ENCODE peak calls at places on chromosome 14, in eight cellular contexts. R, L, B, J, E, P, C and V are unnamed samples. For H3K4me1, the result is how much of the 10 kb centered on the place peaks cover.

GRCh38 chr14:38208825-38209562 is 1.3 kb downstream of the SSTR1 start:
- DNase-seq in R (no peak), L (peak), B (no peak), J (peak), E (no peak), P (peak), C (no peak), V (no peak)

GRCh38 chr14:59044707-59045106 is 143.8 kb upstream of the DAAM1 start:
- DNase-seq in R (no peak), L (no peak), B (no peak), J (no peak), E (no peak), P (no peak), C (no peak), V (no peak)

GRCh38 chr14:100824946-100825690 is 800 bp upstream of the MEG3 start:
- DNase-seq in R (no peak), L (no peak), B (no peak), J (no peak), E (no peak), P (no peak), C (no peak), V (no peak)

GRCh38 chr14:22428681-22429315 is 160.2 kb downstream of the DAD1 start:
- DNase-seq in R (no peak), L (no peak), B (no peak), J (no peak), E (peak), P (no peak), C (no peak), V (no peak)

GRCh38 chr14:51236314-51236713 is 3.7 kb upstream of the TMX1 start:
- DNase-seq in R (no peak), L (no peak), B (no peak), J (no peak), E (no peak), P (no peak), C (no peak), V (no peak)

GRCh38 chr14:77872971-77873370 is 73.1 kb downstream of the ADCK1 start:
- DNase-seq in R (no peak), L (no peak), B (no peak), J (no peak), E (no peak), P (peak), C (no peak), V (no peak)

GRCh38 chr14:36068777-36069534 is 107.6 kb downstream of the PTCSC3 start:
- DNase-seq in R (no peak), L (no peak), B (no peak), J (no peak), E (no peak), P (no peak), C (no peak), V (no peak)

GRCh38 chr14:26180221-26180620 is 417.6 kb downstream of the NOVA1 start:
- DNase-seq in R (no peak), L (no peak), B (no peak), J (no peak), E (no peak), P (no peak), C (no peak), V (no peak)

GRCh38 chr14:75831455-75831854 is 150.3 kb downstream of the TGFB3 start:
- DNase-seq in R (no peak), L (no peak), B (no peak), J (peak), E (peak), P (peak), C (peak), V (no peak)

GRCh38 chr14:100615736-100616695 is 28.8 kb upstream of the BEGAIN start:
- DNase-seq in R (no peak), L (no peak), B (no peak), J (no peak), E (no peak), P (no peak), C (no peak), V (no peak)

GRCh38 chr14:71203306-71203705 is 296.0 kb downstream of the PCNX1 start:
- DNase-seq in R (no peak), L (no peak), B (no peak), J (no peak), E (no peak), P (no peak), C (no peak), V (no peak)

GRCh38 chr14:50040905-50041465 is 75.4 kb downstream of the VCPKMT start:
- DNase-seq in R (no peak), L (no peak), B (no peak), J (no peak), E (no peak), P (no peak), C (no peak), V (no peak)

GRCh38 chr14:32330356-32331226 is 1.5 kb downstream of the AKAP6 start:
- DNase-seq in R (no peak), L (no peak), B (no peak), J (no peak), E (no peak), P (no peak), C (no peak), V (no peak)

GRCh38 chr14:86712176-86712575 is 1182.2 kb downstream of the FLRT2 start:
- DNase-seq in R (no peak), L (no peak), B (no peak), J (peak), E (no peak), P (no peak), C (no peak), V (no peak)

GRCh38 chr14:69005432-69006148 is 26.5 kb upstream of the ACTN1 start:
- DNase-seq in R (peak), L (no peak), B (peak), J (peak), E (peak), P (peak), C (peak), V (peak)

GRCh38 chr14:71478542-71478941 is 453.7 kb upstream of the RGS6 start:
- DNase-seq in R (no peak), L (no peak), B (no peak), J (no peak), E (no peak), P (no peak), C (no peak), V (no peak)

GRCh38 chr14:28083456-28083855 is 683.1 kb upstream of the FOXG1 start:
- DNase-seq in R (no peak), L (no peak), B (no peak), J (no peak), E (no peak), P (no peak), C (no peak), V (no peak)

GRCh38 chr14:105502446-105503295 is 11.6 kb downstream of the TEDC1 start:
- DNase-seq in R (no peak), L (no peak), B (peak), J (no peak), E (peak), P (no peak), C (no peak), V (no peak)

GRCh38 chr14:69079188-69079742 is 73.7 kb downstream of the DCAF5 start:
- DNase-seq in R (peak), L (no peak), B (no peak), J (no peak), E (no peak), P (no peak), C (no peak), V (no peak)

GRCh38 chr14:49867831-49868719 is 15.5 kb upstream of the NEMF start:
- DNase-seq in R (peak), L (peak), B (peak), J (peak), E (peak), P (peak), C (peak), V (peak)

GRCh38 chr14:100384819-100385813 is 62.0 kb downstream of the SLC25A47 start:
- DNase-seq in R (peak), L (no peak), B (peak), J (peak), E (no peak), P (no peak), C (no peak), V (no peak)

GRCh38 chr14:85414142-85414541 is 115.8 kb upstream of the FLRT2 start:
- DNase-seq in R (no peak), L (no peak), B (no peak), J (no peak), E (no peak), P (no peak), C (no peak), V (no peak)

GRCh38 chr14:92582706-92583452 is 69.3 kb downstream of the RIN3 start:
- DNase-seq in R (no peak), L (no peak), B (no peak), J (no peak), E (no peak), P (no peak), C (no peak), V (no peak)
- H3K4me1 ChIP-seq in R (under half), L (under half), B (under half), J (under half), E (under half), P (under half), C (under half), V (under half)

GRCh38 chr14:72518809-72519377 is 375.0 kb downstream of the DPF3 start:
- DNase-seq in R (no peak), L (no peak), B (no peak), J (no peak), E (no peak), P (no peak), C (no peak), V (no peak)

GRCh38 chr14:72516936-72517408 is 376.9 kb downstream of the DPF3 start:
- DNase-seq in R (no peak), L (peak), B (peak), J (peak), E (peak), P (peak), C (peak), V (no peak)

GRCh38 chr14:72515779-72516770 is 377.8 kb downstream of the DPF3 start:
- DNase-seq in R (no peak), L (no peak), B (no peak), J (no peak), E (no peak), P (no peak), C (no peak), V (peak)

GRCh38 chr14:72519543-72519942 is 374.4 kb downstream of the DPF3 start:
- DNase-seq in R (no peak), L (no peak), B (no peak), J (no peak), E (no peak), P (no peak), C (no peak), V (no peak)

GRCh38 chr14:72517736-72518135 is 376.2 kb downstream of the DPF3 start:
- DNase-seq in R (no peak), L (no peak), B (no peak), J (no peak), E (no peak), P (no peak), C (no peak), V (no peak)
- TF ChIP-seq EP300 in R (no peak), L (no peak), B (no peak), J (no peak), E (no peak), P (no peak), C (no peak), V (no peak)

GRCh38 chr14:63890553-63890952 is 37.7 kb downstream of the SYNE2 start:
- DNase-seq in R (no peak), L (no peak), B (no peak), J (no peak), E (no peak), P (no peak), C (no peak), V (no peak)

GRCh38 chr14:63895510-63895909 is 42.7 kb downstream of the SYNE2 start:
- DNase-seq in R (no peak), L (no peak), B (no peak), J (no peak), E (no peak), P (no peak), C (no peak), V (no peak)

GRCh38 chr14:63896278-63896720 is 43.5 kb downstream of the SYNE2 start:
- DNase-seq in R (no peak), L (no peak), B (peak), J (peak), E (peak), P (peak), C (peak), V (no peak)

GRCh38 chr14:63891148-63891964 is 38.6 kb downstream of the SYNE2 start:
- DNase-seq in R (no peak), L (no peak), B (no peak), J (no peak), E (no peak), P (no peak), C (no peak), V (no peak)

GRCh38 chr14:63893701-63894458 is 41.1 kb downstream of the SYNE2 start:
- DNase-seq in R (no peak), L (no peak), B (no peak), J (no peak), E (no peak), P (peak), C (no peak), V (no peak)
- H3K4me1 ChIP-seq in R (under half), L (under half), B (under half), J (under half), E (half or more), P (half or more), C (under half), V (half or more)

GRCh38 chr14:95359974-95360826 is 40.5 kb upstream of the CLMN start:
- DNase-seq in R (no peak), L (peak), B (no peak), J (no peak), E (no peak), P (peak), C (peak), V (peak)
- TF ChIP-seq EP300 in R (no peak), L (no peak), B (no peak), J (no peak), E (no peak), P (no peak), C (peak), V (no peak)

DNA sequence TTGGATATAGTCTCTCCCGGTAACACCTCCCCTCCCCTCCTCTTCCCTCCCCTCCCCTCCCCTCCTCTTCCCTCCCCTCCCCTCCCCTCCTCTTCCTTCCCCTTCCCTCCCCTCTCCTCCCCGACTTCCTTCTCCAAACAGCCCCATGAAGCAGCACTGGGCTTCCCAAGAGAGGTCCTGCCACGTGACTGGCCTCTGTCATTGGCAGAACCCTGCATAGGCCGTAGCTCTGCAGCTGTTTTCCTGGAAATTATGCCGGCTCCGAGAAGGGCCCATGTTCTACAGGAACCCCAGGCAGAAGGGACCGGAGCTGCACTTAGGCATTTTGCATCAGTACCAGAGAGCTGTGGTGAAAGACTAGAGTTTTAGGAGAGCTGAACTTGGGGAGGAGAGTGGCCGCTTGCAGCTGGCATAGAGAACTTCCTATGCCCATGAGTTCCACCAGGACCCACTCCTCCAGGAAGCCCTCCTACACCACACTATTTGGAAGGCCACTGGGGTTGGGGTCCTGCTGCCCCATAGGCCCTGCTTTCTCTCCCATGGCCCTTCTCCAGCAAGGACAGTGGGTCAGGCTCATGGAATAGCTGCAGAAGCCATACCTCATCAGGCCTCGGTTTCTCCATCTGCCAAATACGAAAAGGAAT is 5.1 kb upstream of the TNFAIP2 start:
- DNase-seq in R (no peak), L (no peak), B (no peak), J (no peak), E (peak), P (no peak), C (peak), V (peak)
- H3K4me1 ChIP-seq in R (half or more), L (under half), B (under half), J (half or more), E (half or more), P (half or more), C (under half), V (half or more)

GRCh38 chr14:44384093-44384492 is 123.0 kb downstream of the FSCB start:
- DNase-seq in R (no peak), L (no peak), B (peak), J (no peak), E (no peak), P (no peak), C (no peak), V (no peak)

GRCh38 chr14:44374906-44375305 is 132.2 kb downstream of the FSCB start:
- DNase-seq in R (no peak), L (no peak), B (no peak), J (no peak), E (no peak), P (no peak), C (no peak), V (no peak)

GRCh38 chr14:44379292-44379977 is 127.6 kb downstream of the FSCB start:
- DNase-seq in R (no peak), L (no peak), B (no peak), J (no peak), E (no peak), P (no peak), C (no peak), V (no peak)
- TF ChIP-seq EP300 in R (no peak), L (no peak), B (no peak), J (no peak), E (no peak), P (no peak), C (no peak), V (no peak)